ENCODE peak calls at places on chromosomes 6 and 20, in nine cellular contexts. W is Panc1, S is IMR-90, E is fibroblast of lung, L is heart left ventricle, D is hepatocyte, O is neural progenitor cell, K is left ventricle myocardium inferior, Q is endodermal cell. V is an unnamed sample.

GRCh38 chr6:155315516-155315871 is 1.2 kb upstream of the TFB1M start:
- DNase-seq in E (peak; percentile 6), O (no peak), K (no peak), Q (no peak), W (no peak), S (no peak), L (no peak), D (no peak), V (no peak)

GRCh38 chr6:579339-579738 is 77.6 kb downstream of the HUS1B start:
- DNase-seq in D (peak; percentile 34), K (no peak), S (peak; percentile 45), W (no peak), L (no peak), Q (no peak), E (peak; percentile 55), O (no peak), V (peak; percentile 45)

GRCh38 chr6:57195457-57195856 is 23.3 kb downstream of the BAG2 start:
- DNase-seq in L (no peak), Q (no peak), K (no peak), E (peak; percentile 32), O (no peak), W (no peak), D (no peak), S (peak; percentile 34), V (no peak)

GRCh38 chr6:28589234-28589951 is 63.7 kb downstream of the GPX5 start:
- DNase-seq in S (peak; percentile 95), E (peak; percentile 91), O (peak; percentile 87), K (no peak), Q (peak; percentile 95), W (peak; percentile 99), D (peak; percentile 91), L (no peak), V (peak; percentile 97)

GRCh38 chr6:1449896-1450295 is 60.5 kb downstream of the FOXF2 start:
- DNase-seq in W (no peak), L (no peak), E (no peak), D (no peak), S (no peak), Q (no peak), K (no peak), O (no peak), V (no peak)

GRCh38 chr6:19757036-19757435 is 80.1 kb upstream of the ID4 start:
- DNase-seq in D (no peak), O (no peak), W (no peak), Q (no peak), E (no peak), K (no peak), S (peak; percentile 39), L (no peak), V (no peak)

GRCh38 chr6:46323966-46324622 is 153.3 kb upstream of the ENPP5 start:
- DNase-seq in L (no peak), S (no peak), O (no peak), Q (no peak), D (no peak), W (no peak), K (no peak), E (no peak), V (no peak)

GRCh38 chr6:143963158-143963919 is 44.7 kb downstream of the PLAGL1 start:
- DNase-seq in W (no peak), O (peak; percentile 45), Q (peak; percentile 71), E (no peak), S (no peak), K (no peak), D (no peak), L (no peak), V (no peak)

GRCh38 chr6:170433163-170434095 is 119.7 kb downstream of the PSMB1 start:
- DNase-seq in S (no peak), E (no peak), D (peak; percentile 12), W (no peak), O (peak; percentile 63), L (no peak), K (no peak), Q (peak; percentile 44), V (no peak)

GRCh38 chr6:170434821-170435155 is 118.3 kb downstream of the PSMB1 start:
- DNase-seq in O (no peak), W (no peak), K (no peak), L (no peak), Q (no peak), S (no peak), E (no peak), D (no peak), V (no peak)

GRCh38 chr6:170434114-170434820 is 118.8 kb downstream of the PSMB1 start:
- DNase-seq in W (no peak), D (no peak), Q (peak; percentile 57), K (no peak), O (peak; percentile 33), S (peak; percentile 50), E (no peak), L (no peak), V (no peak)

GRCh38 chr6:170424634-170425126 is 118.1 kb downstream of the FAM120B start:
- DNase-seq in W (no peak), K (no peak), O (no peak), S (no peak), D (no peak), E (no peak), L (no peak), Q (peak; percentile 45), V (no peak)

DNA sequence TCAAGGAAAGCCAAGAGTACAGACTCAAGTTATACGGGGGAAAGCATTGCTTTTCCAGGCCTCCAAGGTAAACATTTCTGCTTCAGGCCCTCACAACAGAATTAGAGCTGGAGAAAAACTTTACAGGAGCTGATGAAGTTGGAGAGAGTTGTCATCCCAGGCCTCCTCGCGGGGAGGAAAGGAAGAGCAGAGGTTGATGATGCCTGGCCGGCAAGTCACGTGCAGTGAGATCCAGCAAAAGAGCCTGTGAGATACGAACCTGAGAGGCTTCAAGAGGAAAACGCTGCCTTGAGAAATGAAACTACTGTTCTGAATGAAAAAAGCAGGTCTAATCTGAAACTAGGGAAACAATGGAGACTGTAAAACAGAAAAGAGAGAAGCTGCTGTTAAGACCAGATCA is 122.9 kb downstream of the FAM120B start:
- DNase-seq in E (peak; percentile 28), D (peak; percentile 55), Q (peak; percentile 62), W (no peak), K (no peak), S (no peak), L (no peak), O (no peak), V (no peak)
- TF ChIP-seq CTCF in E (peak; percentile 17), D (peak; percentile 7), Q (peak; percentile 20), W (no peak), K (no peak), S (peak; percentile 12), L (no peak), O (no peak), V (no peak)

GRCh38 chr6:18035330-18035854 is 48.0 kb upstream of the KIF13A start:
- DNase-seq in E (no peak), D (no peak), S (no peak), W (no peak), Q (no peak), O (no peak), L (no peak), K (no peak), V (no peak)

GRCh38 chr6:18031680-18032256 is 44.3 kb upstream of the KIF13A start:
- DNase-seq in E (no peak), O (no peak), Q (no peak), L (no peak), W (no peak), K (no peak), D (no peak), S (no peak), V (no peak)

GRCh38 chr6:18034798-18035202 is 47.4 kb upstream of the KIF13A start:
- DNase-seq in O (no peak), K (no peak), Q (no peak), E (peak; percentile 28), L (no peak), W (no peak), S (peak; percentile 19), D (peak; percentile 66), V (no peak)

GRCh38 chr6:18028332-18028731 is 40.9 kb upstream of the KIF13A start:
- DNase-seq in K (no peak), L (no peak), D (no peak), O (no peak), W (no peak), S (no peak), Q (no peak), E (no peak), V (no peak)

DNA sequence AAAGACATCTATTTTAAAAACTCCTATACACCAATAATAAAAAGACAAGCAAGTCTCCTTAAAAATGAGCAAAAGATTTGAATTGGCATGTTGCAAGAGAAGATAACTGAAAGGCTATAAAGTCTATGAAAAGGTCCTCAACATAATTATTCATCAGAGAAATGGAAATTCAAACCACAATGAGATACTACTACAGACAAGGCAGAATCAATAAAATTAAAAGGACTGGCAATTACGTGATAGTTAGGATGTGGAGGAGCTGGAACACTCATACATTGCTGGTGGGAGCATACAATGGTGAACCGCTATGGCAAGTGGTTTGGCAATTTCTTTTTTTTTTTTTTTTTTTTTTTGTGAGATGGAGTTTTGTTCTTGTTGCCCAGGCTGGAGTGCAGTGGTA is 43.8 kb upstream of the KIF13A start:
- DNase-seq in S (no peak), D (no peak), K (no peak), E (no peak), L (no peak), O (no peak), Q (no peak), W (no peak), V (no peak)
- H3K4me3 ChIP-seq in S (no peak overlapping the region), D (no peak overlapping the region), K (no peak overlapping the region), E (no peak overlapping the region), L (no peak overlapping the region), O (no peak overlapping the region), Q (no peak overlapping the region), W (no peak overlapping the region), V (no peak overlapping the region)

GRCh38 chr6:32967151-32968091 is 973 bp upstream of the BRD2 start:
- DNase-seq in K (no peak), D (peak; percentile 56), E (peak; percentile 61), W (no peak), Q (peak; percentile 80), O (peak; percentile 70), S (peak; percentile 49), L (no peak), V (no peak)
- TF ChIP-seq CTCF in K (peak; percentile 60), D (peak; percentile 58), E (peak; percentile 62), W (peak; percentile 76), Q (peak; percentile 71), O (peak; percentile 59), S (peak; percentile 43), L (peak; percentile 15), V (peak; percentile 51)

GRCh38 chr20:59832406-59833156 is 100.9 kb downstream of the SYCP2 start:
- DNase-seq in O (no peak), L (no peak), E (no peak), S (no peak), K (peak; percentile 5), W (no peak), Q (no peak), D (peak; percentile 2), V (no peak)

GRCh38 chr20:59837623-59838394 is 95.6 kb downstream of the SYCP2 start:
- DNase-seq in D (no peak), K (no peak), L (no peak), Q (no peak), O (no peak), W (no peak), S (no peak), E (no peak), V (no peak)

GRCh38 chr20:59835057-59835447 is 98.4 kb downstream of the SYCP2 start:
- DNase-seq in Q (no peak), E (no peak), W (no peak), L (no peak), D (no peak), S (no peak), O (no peak), K (peak; percentile 9), V (no peak)

GRCh38 chr20:59836768-59837167 is 96.7 kb downstream of the SYCP2 start:
- DNase-seq in Q (no peak), S (no peak), W (no peak), L (no peak), E (no peak), K (no peak), D (no peak), O (no peak), V (no peak)

GRCh38 chr20:59835448-59836395 is 97.7 kb downstream of the SYCP2 start:
- DNase-seq in K (peak; percentile 46), S (peak; percentile 5), W (no peak), E (peak; percentile 18), Q (peak; percentile 75), O (peak; percentile 86), L (peak; percentile 63), D (peak; percentile 80), V (no peak)
- H3K4me3 ChIP-seq in K (peak overlapping the region; percentile 59), S (no peak overlapping the region), W (no peak overlapping the region), E (no peak overlapping the region), Q (no peak overlapping the region), O (peak overlapping the region; percentile 3), L (no peak overlapping the region), D (no peak overlapping the region), V (no peak overlapping the region)